ENCODE peak calls at places on chromosomes 16 and 17, in eight cellular contexts. F, Q, E, U, N, M, Y and X are unnamed samples.

GRCh38 chr17:29162082-29162908 is 17.9 kb downstream of the MYO18A start:
- DNase-seq in F (no peak), Q (no peak), E (no peak), U (no peak), N (no peak), M (no peak), Y (no peak), X (no peak)

GRCh38 chr17:38604479-38605229 is 1.1 kb downstream of the SRCIN1 start:
- DNase-seq in F (peak; percentile 72), Q (no peak), E (no peak), U (peak; percentile 72), N (peak; percentile 51), M (peak; percentile 17), Y (peak; percentile 43), X (no peak)

GRCh38 chr17:79960788-79961522 is 74.7 kb downstream of the TBC1D16 start:
- DNase-seq in F (no peak), Q (no peak), E (no peak), U (no peak), N (no peak), M (no peak), Y (no peak), X (no peak)

GRCh38 chr17:27381007-27381501 is 75.2 kb upstream of the KSR1 start:
- DNase-seq in F (peak; percentile 31), Q (no peak), E (peak; percentile 53), U (peak; percentile 40), N (peak; percentile 86), M (peak; percentile 70), Y (peak; percentile 17), X (peak; percentile 56)

GRCh38 chr17:15000661-15001060 is 264.5 kb downstream of the PMP22 start:
- DNase-seq in F (no peak), Q (no peak), E (no peak), U (no peak), N (no peak), M (no peak), Y (no peak), X (no peak)

GRCh38 chr17:82924214-82924613 is 84.4 kb upstream of the ZNF750 start:
- DNase-seq in F (no peak), Q (no peak), E (no peak), U (no peak), N (no peak), M (no peak), Y (no peak), X (no peak)

GRCh38 chr16:19997264-19997663 is 76.4 kb downstream of the GPR139 start:
- DNase-seq in F (no peak), Q (no peak), E (no peak), U (no peak), N (no peak), M (no peak), Y (no peak), X (no peak)

GRCh38 chr16:57213462-57213861 is 27.3 kb downstream of the RSPRY1 start:
- DNase-seq in F (no peak), Q (no peak), E (no peak), U (no peak), N (no peak), M (no peak), Y (no peak), X (no peak)

GRCh38 chr16:82990155-82990554 is 363.4 kb downstream of the CDH13 start:
- DNase-seq in F (no peak), Q (peak; percentile 44), E (no peak), U (no peak), N (no peak), M (no peak), Y (no peak), X (peak; percentile 16)

GRCh38 chr16:67951485-67951884 is 7.6 kb upstream of the LCAT start:
- DNase-seq in F (peak; percentile 89), Q (no peak), E (no peak), U (peak; percentile 75), N (no peak), M (no peak), Y (peak; percentile 78), X (no peak)